ENCODE peak calls at places on chromosomes 5 and 9, in nine cellular contexts. S, M, A, O, Y, T, V, Z and J are unnamed samples. For H3K9me3, the result is how much of the 10 kb centered on the place peaks cover.

GRCh38 chr5:40594811-40595210 is 84.9 kb upstream of the PTGER4 start:
- DNase-seq in S (no peak), M (no peak), A (no peak), O (no peak), Y (no peak), T (no peak), V (no peak), Z (no peak), J (no peak)

GRCh38 chr5:149729150-149729549 is 960 bp upstream of the PPARGC1B start:
- DNase-seq in S (no peak), M (no peak), A (no peak), O (no peak), Y (no peak), T (no peak), V (no peak), Z (no peak), J (no peak)

GRCh38 chr5:9069650-9070049 is 476.2 kb downstream of the SEMA5A start:
- DNase-seq in S (no peak), M (no peak), A (no peak), O (no peak), Y (no peak), T (no peak), V (no peak), Z (no peak), J (no peak)

GRCh38 chr5:116135344-116135743 is 50.5 kb downstream of the COMMD10 start:
- DNase-seq in S (no peak), M (no peak), A (no peak), O (no peak), Y (no peak), T (no peak), V (peak), Z (no peak), J (no peak)

GRCh38 chr9:87193925-87194380 is 246.6 kb upstream of the GAS1 start:
- DNase-seq in S (no peak), M (no peak), A (no peak), O (no peak), Y (no peak), T (no peak), V (no peak), Z (no peak), J (peak)

GRCh38 chr5:151570512-151571269 is 20.4 kb downstream of the FAT2 start:
- DNase-seq in S (no peak), M (no peak), A (no peak), O (no peak), Y (no peak), T (no peak), V (no peak), Z (no peak), J (no peak)

GRCh38 chr5:121027636-121028035 is 563.5 kb downstream of the PRR16 start:
- DNase-seq in S (no peak), M (no peak), A (no peak), O (no peak), Y (no peak), T (no peak), V (no peak), Z (no peak), J (no peak)

GRCh38 chr5:61659221-61659696 is 327.2 kb downstream of the ZSWIM6 start:
- DNase-seq in S (no peak), M (no peak), A (no peak), O (no peak), Y (peak), T (no peak), V (no peak), Z (no peak), J (no peak)

GRCh38 chr5:131324311-131324710 is 60.5 kb downstream of the CDC42SE2 start:
- DNase-seq in S (no peak), M (no peak), A (no peak), O (no peak), Y (no peak), T (no peak), V (no peak), Z (no peak), J (no peak)

GRCh38 chr5:52748590-52748989 is 39.1 kb upstream of the ITGA1 start:
- DNase-seq in S (no peak), M (no peak), A (no peak), O (no peak), Y (no peak), T (no peak), V (no peak), Z (no peak), J (no peak)

GRCh38 chr5:88480245-88480644 is 211.6 kb upstream of the TMEM161B start:
- DNase-seq in S (no peak), M (no peak), A (peak), O (no peak), Y (no peak), T (no peak), V (no peak), Z (no peak), J (no peak)

GRCh38 chr9:114364123-114364522 is 23.7 kb downstream of the AKNA start:
- DNase-seq in S (no peak), M (no peak), A (no peak), O (no peak), Y (no peak), T (no peak), V (no peak), Z (no peak), J (no peak)

GRCh38 chr5:35338169-35338476 is 107.8 kb upstream of the PRLR start:
- DNase-seq in S (no peak), M (no peak), A (no peak), O (no peak), Y (no peak), T (no peak), V (no peak), Z (no peak), J (no peak)

GRCh38 chr5:131545856-131546255 is 89.2 kb downstream of the RAPGEF6 start:
- DNase-seq in S (no peak), M (no peak), A (no peak), O (no peak), Y (no peak), T (no peak), V (no peak), Z (no peak), J (no peak)

GRCh38 chr5:154110781-154111180 is 72.0 kb downstream of the MFAP3 start:
- DNase-seq in S (no peak), M (no peak), A (no peak), O (no peak), Y (no peak), T (no peak), V (no peak), Z (no peak), J (no peak)

GRCh38 chr9:114592356-114592755 is 4.8 kb downstream of the ATP6V1G1 start:
- DNase-seq in S (no peak), M (peak), A (no peak), O (no peak), Y (no peak), T (no peak), V (no peak), Z (no peak), J (no peak)

GRCh38 chr5:136164226-136164625 is 28.7 kb downstream of the SMIM32 start:
- DNase-seq in S (no peak), M (no peak), A (no peak), O (no peak), Y (no peak), T (no peak), V (no peak), Z (no peak), J (no peak)

GRCh38 chr9:27497883-27498553 is 26.1 kb upstream of the IFNK start:
- DNase-seq in S (no peak), M (no peak), A (no peak), O (no peak), Y (no peak), T (no peak), V (no peak), Z (no peak), J (no peak)

GRCh38 chr9:137049544-137050449 is 3.8 kb upstream of the NPDC1 start:
- DNase-seq in S (peak), M (peak), A (peak), O (no peak), Y (peak), T (peak), V (no peak), Z (no peak), J (no peak)

GRCh38 chr9:27529316-27530278 is at the start of gene MOB3B:
- DNase-seq in S (peak), M (peak), A (peak), O (peak), Y (peak), T (peak), V (no peak), Z (peak), J (peak)

GRCh38 chr5:81420039-81420667 is 26.2 kb upstream of the ACOT12 start:
- DNase-seq in S (peak), M (no peak), A (no peak), O (no peak), Y (no peak), T (peak), V (no peak), Z (no peak), J (no peak)

GRCh38 chr5:139481122-139481533 is 1.4 kb downstream of the STING1 start:
- DNase-seq in S (peak), M (peak), A (peak), O (no peak), Y (no peak), T (no peak), V (no peak), Z (peak), J (no peak)

GRCh38 chr9:127910613-127911205 is 6.1 kb downstream of the ST6GALNAC4 start:
- DNase-seq in S (no peak), M (no peak), A (no peak), O (no peak), Y (no peak), T (no peak), V (no peak), Z (no peak), J (no peak)

GRCh38 chr9:87071473-87071872 is 124.2 kb upstream of the GAS1 start:
- DNase-seq in S (no peak), M (no peak), A (no peak), O (no peak), Y (no peak), T (no peak), V (no peak), Z (no peak), J (no peak)

GRCh38 chr5:155480731-155481131 is 467.2 kb downstream of the KIF4B start:
- DNase-seq in S (no peak), M (no peak), A (no peak), O (no peak), Y (no peak), T (no peak), V (no peak), Z (no peak), J (no peak)

GRCh38 chr5:133818031-133818431 is 150.4 kb downstream of the C5orf15 start:
- DNase-seq in S (no peak), M (peak), A (no peak), O (peak), Y (peak), T (peak), V (no peak), Z (peak), J (peak)

GRCh38 chr5:103498800-103499199 is 63.8 kb downstream of the NUDT12 start:
- DNase-seq in S (no peak), M (no peak), A (no peak), O (no peak), Y (no peak), T (no peak), V (no peak), Z (no peak), J (no peak)

GRCh38 chr9:5817776-5818336 is 15.1 kb downstream of the ERMP1 start:
- DNase-seq in S (no peak), M (no peak), A (no peak), O (no peak), Y (no peak), T (no peak), V (no peak), Z (no peak), J (no peak)

GRCh38 chr5:115962565-115963402 is 509 bp downstream of the LVRN start:
- DNase-seq in S (no peak), M (peak), A (peak), O (peak), Y (no peak), T (no peak), V (no peak), Z (peak), J (no peak)

GRCh38 chr9:79565245-79565644 is 6.5 kb upstream of the TLE4 start:
- DNase-seq in S (no peak), M (no peak), A (no peak), O (no peak), Y (no peak), T (no peak), V (peak), Z (no peak), J (no peak)

GRCh38 chr9:79408617-79409016 is 163.1 kb upstream of the TLE4 start:
- DNase-seq in S (no peak), M (no peak), A (no peak), O (no peak), Y (no peak), T (no peak), V (no peak), Z (no peak), J (no peak)

GRCh38 chr5:119330367-119331183 is 25.2 kb upstream of the TNFAIP8 start:
- DNase-seq in S (peak), M (no peak), A (no peak), O (no peak), Y (no peak), T (no peak), V (no peak), Z (no peak), J (no peak)

GRCh38 chr5:3110371-3110770 is 358.9 kb upstream of the IRX2 start:
- DNase-seq in S (no peak), M (no peak), A (no peak), O (no peak), Y (no peak), T (no peak), V (no peak), Z (no peak), J (no peak)

GRCh38 chr5:122311888-122312669 is at the start of gene SNCAIP:
- DNase-seq in S (peak), M (peak), A (peak), O (peak), Y (peak), T (peak), V (no peak), Z (peak), J (no peak)

GRCh38 chr5:108143581-108143980 is 238.3 kb downstream of the FBXL17 start:
- DNase-seq in S (no peak), M (no peak), A (no peak), O (no peak), Y (no peak), T (no peak), V (no peak), Z (no peak), J (no peak)

GRCh38 chr9:109176386-109176785 is 9.3 kb upstream of the FRRS1L start:
- DNase-seq in S (no peak), M (no peak), A (no peak), O (no peak), Y (no peak), T (no peak), V (no peak), Z (no peak), J (no peak)

DNA sequence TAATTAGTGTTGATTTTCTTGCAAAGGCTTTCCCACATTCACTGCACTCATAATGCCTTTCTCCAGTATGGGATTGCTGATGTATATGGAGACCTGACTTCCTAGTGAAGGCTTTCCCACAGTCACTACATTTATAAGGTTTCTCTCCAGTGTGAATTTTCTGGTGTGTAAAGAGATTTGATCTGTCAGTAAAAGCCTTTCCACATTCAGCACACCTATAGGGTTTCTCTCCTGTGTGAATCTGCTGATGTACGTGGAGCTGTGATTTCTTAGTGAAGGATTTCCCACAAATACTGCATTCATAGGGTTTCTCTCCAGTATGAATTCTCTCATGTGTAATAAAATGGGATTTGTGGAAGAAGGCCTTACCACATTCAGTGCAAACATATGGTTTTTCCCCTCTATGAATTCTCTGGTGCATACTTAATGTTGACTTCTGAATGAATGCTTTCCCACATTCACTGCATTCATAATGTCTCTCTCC is 31.1 kb downstream of the ZNF484 start:
- DNase-seq in S (no peak), M (no peak), A (no peak), O (no peak), Y (no peak), T (no peak), V (no peak), Z (no peak), J (no peak)
- H3K9me3 ChIP-seq in S (under half), M (under half), A (under half), O (under half), Y (half or more), T (half or more), V (under half), Z (under half), J (under half)

GRCh38 chr5:74392698-74393431 is 247.7 kb downstream of the ENC1 start:
- DNase-seq in S (peak), M (no peak), A (no peak), O (no peak), Y (no peak), T (no peak), V (no peak), Z (no peak), J (no peak)

GRCh38 chr5:74394543-74394923 is 246.0 kb downstream of the ENC1 start:
- DNase-seq in S (no peak), M (no peak), A (no peak), O (no peak), Y (no peak), T (no peak), V (no peak), Z (no peak), J (no peak)

GRCh38 chr5:74396913-74397606 is 243.5 kb downstream of the ENC1 start:
- DNase-seq in S (no peak), M (no peak), A (no peak), O (no peak), Y (no peak), T (no peak), V (no peak), Z (no peak), J (no peak)

GRCh38 chr5:74393943-74394342 is 246.6 kb downstream of the ENC1 start:
- DNase-seq in S (no peak), M (no peak), A (no peak), O (no peak), Y (no peak), T (no peak), V (no peak), Z (no peak), J (no peak)

DNA sequence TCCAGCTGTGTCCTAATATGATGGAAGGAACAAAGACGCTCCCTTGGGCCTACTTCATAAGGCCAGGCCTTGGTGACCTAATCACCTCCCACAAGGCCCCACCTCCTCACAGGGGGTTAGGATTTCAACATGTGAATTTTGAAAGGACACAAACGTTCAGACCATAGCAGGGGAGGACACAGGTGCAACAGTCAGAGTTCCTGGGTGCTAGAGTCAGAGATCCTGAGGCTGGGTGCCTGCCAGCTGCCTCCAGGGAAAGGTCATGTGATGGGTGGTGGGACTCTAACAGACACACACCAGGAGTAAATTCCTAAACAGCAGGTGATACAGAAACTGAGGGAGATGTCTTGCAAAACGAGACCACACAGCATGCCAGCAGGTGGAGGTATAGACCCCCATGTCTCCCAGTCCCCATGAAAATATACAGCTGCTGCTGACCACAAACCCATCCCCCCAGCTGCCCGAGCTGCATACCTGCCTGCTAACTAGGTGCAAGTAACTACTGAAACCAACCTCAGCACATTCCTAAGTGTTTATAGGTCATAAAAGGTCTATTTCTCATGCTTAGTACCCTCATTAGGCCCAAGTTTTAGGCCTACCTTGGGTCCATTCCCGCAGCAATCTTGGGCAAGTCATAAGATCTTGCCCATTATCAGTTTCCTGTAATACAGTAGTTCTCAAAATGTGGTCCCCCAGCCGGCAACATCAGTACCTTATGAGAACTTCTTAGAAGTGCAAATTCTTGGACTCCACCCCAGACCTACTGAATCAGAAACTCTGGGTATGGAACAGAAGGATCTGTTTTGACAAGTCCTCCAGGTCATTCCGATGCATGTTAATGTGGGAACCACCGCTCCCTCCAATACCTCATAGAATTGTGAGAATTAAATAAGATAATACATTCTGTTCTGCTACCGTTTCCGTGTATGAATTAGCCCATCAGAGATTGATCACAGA is 245.3 kb downstream of the ENC1 start:
- DNase-seq in S (no peak), M (no peak), A (peak), O (no peak), Y (no peak), T (no peak), V (no peak), Z (no peak), J (no peak)
- H3K27ac ChIP-seq in S (no peak), M (no peak), A (no peak), O (no peak), Y (no peak), T (no peak), V (no peak), Z (no peak), J (no peak)

GRCh38 chr5:5598547-5599113 is 176.2 kb downstream of the ICE1 start:
- DNase-seq in S (peak), M (no peak), A (no peak), O (no peak), Y (no peak), T (no peak), V (no peak), Z (no peak), J (no peak)
- TF ChIP-seq EP300 in S (peak), M (no peak), A (no peak), O (no peak), Y (no peak), T (no peak), V (no peak), Z (no peak), J (no peak)

GRCh38 chr5:141362719-141363118 is 1.2 kb upstream of the PCDHGA5 start:
- DNase-seq in S (no peak), M (no peak), A (no peak), O (no peak), Y (no peak), T (no peak), V (no peak), Z (no peak), J (no peak)

GRCh38 chr5:141363952-141364660 is at the start of gene PCDHGA5:
- DNase-seq in S (no peak), M (no peak), A (no peak), O (no peak), Y (no peak), T (no peak), V (no peak), Z (no peak), J (no peak)

GRCh38 chr5:141356950-141357349 is 2.1 kb downstream of the PCDHGA4 start:
- DNase-seq in S (no peak), M (no peak), A (no peak), O (no peak), Y (no peak), T (no peak), V (no peak), Z (no peak), J (no peak)

GRCh38 chr5:141359790-141360426 is at the start of gene PCDHGB2:
- DNase-seq in S (peak), M (no peak), A (peak), O (no peak), Y (no peak), T (no peak), V (no peak), Z (no peak), J (no peak)

GRCh38 chr5:141360685-141361084 is 891 bp downstream of the PCDHGB2 start:
- DNase-seq in S (no peak), M (no peak), A (no peak), O (no peak), Y (no peak), T (no peak), V (no peak), Z (no peak), J (no peak)
- H3K9me3 ChIP-seq in S (under half), M (half or more), A (under half), O (half or more), Y (half or more), T (half or more), V (under half), Z (half or more), J (under half)

GRCh38 chr5:174533771-174534221 is 190.6 kb upstream of the MSX2 start:
- DNase-seq in S (no peak), M (no peak), A (no peak), O (no peak), Y (no peak), T (peak), V (no peak), Z (no peak), J (no peak)
- H3K27ac ChIP-seq in S (no peak), M (no peak), A (no peak), O (no peak), Y (peak), T (peak), V (no peak), Z (no peak), J (no peak)